ENCODE peak calls at places on chromosome 3, in eight cellular contexts. U, K, E, N, A, F, C and I are unnamed samples.

GRCh38 chr3:33749546-33750215 is 31.6 kb upstream of the CLASP2 start:
- DNase-seq in F (no peak), A (no peak), N (peak; percentile 3), E (no peak), U (no peak), K (no peak), C (no peak), I (no peak)

GRCh38 chr3:129984124-129984523 is 9.6 kb downstream of the TRH start:
- DNase-seq in K (no peak), F (no peak), E (no peak), U (no peak), C (no peak), A (no peak), N (no peak), I (no peak)

GRCh38 chr3:121757812-121758545 is 8.4 kb upstream of the GOLGB1 start:
- DNase-seq in F (no peak), N (no peak), A (no peak), K (no peak), C (no peak), E (no peak), U (no peak), I (no peak)

GRCh38 chr3:16987141-16987540 is 102.4 kb downstream of the PLCL2 start:
- DNase-seq in C (no peak), E (no peak), U (no peak), F (no peak), A (no peak), K (no peak), N (no peak), I (no peak)

GRCh38 chr3:186571644-186572013 is 1.1 kb downstream of the DNAJB11 start:
- DNase-seq in N (no peak), U (no peak), A (no peak), K (no peak), C (no peak), F (no peak), E (no peak), I (no peak)

GRCh38 chr3:71723452-71724170 is 1.6 kb downstream of the EIF4E3 start:
- DNase-seq in N (no peak), A (no peak), E (no peak), F (no peak), C (no peak), U (peak; percentile 31), K (no peak), I (no peak)

GRCh38 chr3:44892689-44893088 is 18.3 kb downstream of the TGM4 start:
- DNase-seq in K (no peak), E (no peak), C (no peak), A (no peak), U (no peak), N (peak; percentile 29), F (no peak), I (no peak)

GRCh38 chr3:189838291-189838690 is 207.1 kb downstream of the TP63 start:
- DNase-seq in F (no peak), U (no peak), N (no peak), E (no peak), K (no peak), C (no peak), A (no peak), I (no peak)

GRCh38 chr3:7695067-7695466 is 806.6 kb upstream of the LMCD1 start:
- DNase-seq in N (peak; percentile 5), A (no peak), E (no peak), K (no peak), F (no peak), U (no peak), C (no peak), I (no peak)

GRCh38 chr3:48466386-48467109 is 20.0 kb downstream of the ATRIP start:
- DNase-seq in U (no peak), N (no peak), A (peak; percentile 61), E (peak; percentile 66), C (no peak), F (peak; percentile 48), K (peak; percentile 67), I (no peak)

GRCh38 chr3:48464713-48465221 is 18.2 kb downstream of the ATRIP start:
- DNase-seq in K (no peak), E (no peak), U (no peak), F (no peak), A (peak; percentile 60), C (no peak), N (no peak), I (no peak)

GRCh38 chr3:48465237-48465530 is 18.6 kb downstream of the ATRIP start:
- DNase-seq in A (no peak), K (no peak), U (no peak), F (no peak), N (no peak), E (no peak), C (no peak), I (no peak)

GRCh38 chr3:48467110-48467454 is 20.5 kb downstream of the ATRIP start:
- DNase-seq in A (no peak), F (no peak), U (no peak), E (no peak), C (no peak), N (no peak), K (no peak), I (no peak)

DNA sequence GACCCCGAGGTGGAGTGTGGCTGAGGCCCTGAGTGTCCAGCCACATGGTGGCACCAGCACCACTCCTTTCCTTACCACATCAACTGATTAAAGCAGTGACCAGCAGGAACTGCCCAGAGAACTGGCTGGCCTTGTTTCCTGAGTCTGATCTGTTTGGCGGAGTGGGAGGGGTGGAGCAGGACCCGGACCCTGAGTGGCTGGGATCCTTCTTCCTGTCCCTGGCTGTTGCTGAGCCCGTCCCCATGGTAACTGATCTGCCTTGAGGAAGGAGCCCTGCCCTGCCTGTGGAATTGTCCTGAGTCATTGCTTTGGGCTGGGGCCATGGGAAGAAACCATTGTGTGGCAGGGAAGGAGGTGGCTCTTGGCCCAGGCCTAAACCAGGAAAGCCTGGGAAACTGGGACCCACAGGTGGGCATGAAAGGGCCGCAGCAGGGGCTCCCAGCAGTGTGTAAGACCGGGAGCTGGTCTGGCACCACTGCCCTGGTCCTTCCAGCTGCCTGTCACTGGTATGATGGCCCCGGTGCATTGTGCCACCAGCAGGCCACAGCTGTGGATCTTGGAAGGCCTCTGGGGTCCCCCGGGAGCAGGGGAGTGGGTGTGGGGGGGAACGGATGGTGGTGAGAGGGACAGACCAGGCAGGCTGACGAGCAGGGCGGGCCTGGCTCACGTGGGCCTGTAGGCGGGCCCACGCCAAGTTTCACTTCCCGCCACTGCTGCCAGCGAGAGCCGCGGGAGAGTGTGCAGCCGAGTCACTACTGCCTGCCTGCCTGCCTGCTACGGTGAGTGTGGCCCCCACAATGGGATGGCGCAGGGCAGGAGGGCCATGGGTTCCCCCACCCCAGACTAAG is 19.2 kb downstream of the ATRIP start:
- DNase-seq in C (peak; percentile 89), N (peak; percentile 100), K (peak; percentile 85), F (peak; percentile 95), U (peak; percentile 93), A (peak; percentile 94), E (peak; percentile 97), I (peak; percentile 85)
- TF ChIP-seq CTCF in C (no peak), N (peak; percentile 77), K (no peak), F (peak; percentile 53), U (peak; percentile 87), A (peak; percentile 80), E (peak; percentile 96), I (peak; percentile 71)

GRCh38 chr3:123725652-123726400 is 141.0 kb upstream of the HACD2 start:
- DNase-seq in F (no peak), E (no peak), K (no peak), U (no peak), C (no peak), N (no peak), A (no peak), I (no peak)
- TF ChIP-seq CTCF in F (no peak), E (no peak), K (no peak), U (no peak), C (peak; percentile 52), N (peak; percentile 8), A (no peak), I (peak; percentile 34)

GRCh38 chr3:43159496-43160255 is 53.8 kb upstream of the POMGNT2 start:
- DNase-seq in F (no peak), E (no peak), K (no peak), U (no peak), C (no peak), A (no peak), N (no peak), I (no peak)

GRCh38 chr3:43163895-43164493 is 58.1 kb upstream of the POMGNT2 start:
- DNase-seq in U (no peak), E (no peak), N (no peak), A (no peak), K (no peak), F (no peak), C (no peak), I (no peak)

GRCh38 chr3:43162573-43163084 is 56.8 kb upstream of the POMGNT2 start:
- DNase-seq in U (peak; percentile 32), A (no peak), N (no peak), C (no peak), F (no peak), E (no peak), K (peak; percentile 76), I (no peak)

GRCh38 chr3:43160664-43161063 is 54.8 kb upstream of the POMGNT2 start:
- DNase-seq in F (no peak), U (no peak), A (no peak), C (no peak), N (no peak), K (no peak), E (no peak), I (no peak)

DNA sequence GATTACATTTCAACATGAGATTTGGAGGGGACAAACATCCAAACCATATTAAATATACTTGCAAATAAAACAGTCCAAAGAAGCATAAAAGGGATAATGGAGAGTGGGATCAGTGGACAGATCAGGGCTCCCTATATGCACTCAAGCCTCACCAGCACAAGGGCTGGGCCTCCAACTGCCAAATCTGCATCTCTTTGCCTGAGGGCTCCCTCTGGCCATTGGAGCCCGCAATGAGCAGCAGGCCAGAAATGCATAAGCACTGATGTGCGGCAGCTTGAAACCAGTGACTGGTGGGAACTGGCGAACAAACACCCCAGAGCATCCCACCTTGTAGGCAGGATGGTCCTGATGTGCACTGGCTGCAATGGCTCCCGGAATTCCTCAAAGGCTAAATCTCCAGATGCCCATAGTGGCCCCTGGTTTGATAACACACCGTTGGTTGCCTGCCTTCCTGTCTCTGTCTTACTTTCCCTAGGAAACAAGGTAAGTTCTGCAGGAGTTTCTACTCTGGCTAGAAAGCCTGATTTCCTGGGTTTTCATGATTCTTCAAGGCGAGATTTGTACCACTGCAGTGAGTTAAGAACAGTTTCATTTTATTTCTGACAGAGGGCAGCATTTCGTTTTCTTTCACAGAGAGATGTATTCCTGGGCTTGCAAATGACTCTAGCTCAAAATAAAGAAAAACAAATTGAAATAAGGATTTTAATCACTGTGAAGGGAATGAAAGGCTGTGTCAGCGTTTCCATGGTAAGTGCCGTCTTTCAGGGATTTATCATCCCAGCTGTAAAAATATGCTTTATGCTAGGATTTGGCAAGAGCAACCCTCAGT is 56.0 kb upstream of the POMGNT2 start:
- DNase-seq in A (no peak), F (no peak), U (no peak), N (peak; percentile 72), C (no peak), K (no peak), E (no peak), I (no peak)
- TF ChIP-seq CTCF in A (no peak), F (peak; percentile 16), U (peak; percentile 76), N (peak; percentile 38), C (peak; percentile 15), K (peak; percentile 67), E (peak; percentile 38), I (peak; percentile 62)

DNA sequence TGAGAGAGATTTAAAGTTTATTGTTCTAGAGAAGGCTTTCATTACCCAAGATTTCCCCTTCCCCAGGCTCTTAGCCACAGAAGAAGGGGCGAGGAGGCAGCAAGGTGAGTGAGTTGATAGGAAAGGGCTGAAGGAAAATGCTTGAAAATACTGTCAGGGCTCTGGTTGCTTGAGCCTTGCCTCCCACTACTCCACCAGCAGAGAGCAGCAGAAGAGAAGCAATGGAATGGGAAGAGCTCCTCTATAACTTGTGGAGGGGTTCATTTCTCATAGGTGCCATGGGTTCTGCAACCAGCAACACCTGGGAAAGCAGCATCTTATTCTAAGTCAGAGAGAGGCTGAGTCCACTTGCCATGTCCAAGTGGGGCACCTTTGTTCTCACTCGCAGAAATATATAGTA is 184.0 kb upstream of the CNTN6 start:
- DNase-seq in E (no peak), C (peak; percentile 32), F (no peak), K (no peak), N (no peak), A (no peak), U (no peak), I (no peak)
- TF ChIP-seq CTCF in E (no peak), C (peak; percentile 27), F (no peak), K (no peak), N (peak; percentile 19), A (no peak), U (no peak), I (peak; percentile 68)